ENCODE peak calls at places on chromosomes 5 and 9, in four cellular contexts. K is hepatocyte, H is AG04450, P is lung. T is an unnamed sample.

GRCh38 chr5:132063090-132063911 is 2.8 kb downstream of the IL3 start:
- DNase-seq in P (peak), K (peak), H (peak), T (no peak)

GRCh38 chr9:71763752-71764332 is 4.5 kb downstream of the CEMIP2 start:
- DNase-seq in K (no peak), P (no peak), H (no peak), T (no peak)

GRCh38 chr9:98383758-98384157 is 128.3 kb upstream of the TBC1D2 start:
- DNase-seq in P (no peak), K (no peak), H (no peak), T (no peak)

GRCh38 chr5:139410886-139411835 is 7.3 kb upstream of the SPATA24 start:
- DNase-seq in K (no peak), P (no peak), H (no peak), T (no peak)

GRCh38 chr5:132050661-132051371 is 9.6 kb upstream of the IL3 start:
- DNase-seq in H (no peak), P (no peak), K (no peak), T (no peak)

GRCh38 chr9:116096046-116096445 is 57.5 kb upstream of the PAPPA start:
- DNase-seq in P (no peak), K (no peak), H (no peak), T (no peak)

GRCh38 chr5:38094889-38095288 is 163.5 kb upstream of the EGFLAM start:
- DNase-seq in K (no peak), H (no peak), P (no peak), T (no peak)

GRCh38 chr9:132588501-132589147 is 6.2 kb downstream of the BARHL1 start:
- DNase-seq in H (no peak), K (no peak), P (no peak), T (no peak)

GRCh38 chr9:91001146-91001611 is 199.6 kb downstream of the SYK start:
- DNase-seq in K (no peak), H (no peak), P (no peak), T (no peak)

GRCh38 chr5:33612386-33612785 is 171.6 kb downstream of the TARS1 start:
- DNase-seq in P (no peak), H (peak), K (no peak), T (no peak)

GRCh38 chr5:37709020-37709419 is 130.8 kb downstream of the GDNF start:
- DNase-seq in P (no peak), K (no peak), H (no peak), T (no peak)

GRCh38 chr5:14256756-14257393 is 113.7 kb downstream of the TRIO start:
- DNase-seq in H (no peak), K (no peak), P (no peak), T (no peak)

GRCh38 chr5:157108961-157109360 is at the start of gene HAVCR2:
- DNase-seq in K (no peak), P (no peak), H (no peak), T (no peak)

GRCh38 chr5:149936044-149936699 is 8.4 kb downstream of the PDE6A start:
- DNase-seq in K (no peak), H (no peak), P (no peak), T (no peak)

GRCh38 chr5:149938791-149939358 is 5.7 kb downstream of the PDE6A start:
- DNase-seq in H (no peak), K (peak), P (no peak), T (no peak)

GRCh38 chr5:149936700-149937091 is 7.9 kb downstream of the PDE6A start:
- DNase-seq in K (no peak), P (no peak), H (peak), T (no peak)

GRCh38 chr5:149938272-149938671 is 6.3 kb downstream of the PDE6A start:
- DNase-seq in H (no peak), P (peak), K (no peak), T (no peak)

GRCh38 chr5:149937610-149938009 is 7.0 kb downstream of the PDE6A start:
- DNase-seq in H (no peak), P (no peak), K (no peak), T (no peak)
- H3K4me3 ChIP-seq in H (no peak), P (no peak), K (no peak), T (no peak)

GRCh38 chr9:21316860-21317259 is 11.7 kb upstream of the IFNA5 start:
- DNase-seq in H (no peak), P (no peak), K (peak), T (no peak)
- H3K4me3 ChIP-seq in H (no peak), P (no peak), K (no peak), T (no peak)

DNA sequence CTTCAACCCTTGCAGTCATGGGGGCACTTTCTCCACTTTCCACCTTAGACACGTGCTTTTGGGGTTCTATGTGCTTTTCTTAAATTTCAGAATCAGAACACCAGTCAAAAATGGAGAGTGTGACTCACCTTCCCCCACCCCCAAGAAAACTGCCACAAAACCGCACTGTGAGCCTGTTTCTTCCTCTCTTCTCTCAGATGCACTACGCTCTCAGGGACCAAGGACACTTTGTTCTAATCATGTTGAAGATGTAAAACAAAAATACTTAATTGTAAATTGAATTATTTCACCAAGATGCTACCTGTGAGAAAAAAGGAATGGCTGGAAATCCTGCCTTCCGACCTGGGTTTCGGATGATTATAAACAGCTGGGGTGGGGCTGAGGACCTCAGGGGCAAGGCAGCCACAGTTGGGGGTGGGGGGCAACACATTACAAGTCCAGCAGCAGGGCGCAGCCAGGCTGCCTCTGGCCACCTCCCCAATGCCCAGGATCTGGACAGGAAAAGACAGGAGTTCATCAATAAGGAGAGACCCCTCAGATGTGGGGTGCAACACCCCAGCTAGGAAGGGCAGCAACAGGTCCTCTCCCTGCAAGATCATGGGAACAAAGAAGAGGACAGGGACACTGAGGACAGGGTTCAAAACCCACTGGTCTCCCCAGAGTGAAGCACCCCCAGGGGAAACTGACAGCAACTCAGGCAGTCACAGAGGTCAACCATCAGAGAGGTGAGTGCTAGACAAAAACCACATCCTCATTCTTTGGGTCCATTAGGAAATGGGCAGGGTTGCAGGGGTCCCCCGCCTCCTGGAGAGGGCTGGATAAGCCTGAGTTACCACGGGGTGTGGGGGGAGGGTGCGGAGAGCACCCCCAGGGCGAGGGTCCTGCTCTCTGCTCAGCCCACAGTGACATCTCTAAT is 33.7 kb downstream of the SEMA4D start:
- DNase-seq in K (no peak), P (peak), H (no peak), T (no peak)
- H3K4me3 ChIP-seq in K (no peak), P (no peak), H (no peak), T (no peak)

GRCh38 chr5:134245101-134245604 is 19.3 kb upstream of the PPP2CA start:
- DNase-seq in K (peak), H (peak), P (no peak), T (peak)
- H3K4me3 ChIP-seq in K (no peak), H (peak), P (no peak), T (no peak)

DNA sequence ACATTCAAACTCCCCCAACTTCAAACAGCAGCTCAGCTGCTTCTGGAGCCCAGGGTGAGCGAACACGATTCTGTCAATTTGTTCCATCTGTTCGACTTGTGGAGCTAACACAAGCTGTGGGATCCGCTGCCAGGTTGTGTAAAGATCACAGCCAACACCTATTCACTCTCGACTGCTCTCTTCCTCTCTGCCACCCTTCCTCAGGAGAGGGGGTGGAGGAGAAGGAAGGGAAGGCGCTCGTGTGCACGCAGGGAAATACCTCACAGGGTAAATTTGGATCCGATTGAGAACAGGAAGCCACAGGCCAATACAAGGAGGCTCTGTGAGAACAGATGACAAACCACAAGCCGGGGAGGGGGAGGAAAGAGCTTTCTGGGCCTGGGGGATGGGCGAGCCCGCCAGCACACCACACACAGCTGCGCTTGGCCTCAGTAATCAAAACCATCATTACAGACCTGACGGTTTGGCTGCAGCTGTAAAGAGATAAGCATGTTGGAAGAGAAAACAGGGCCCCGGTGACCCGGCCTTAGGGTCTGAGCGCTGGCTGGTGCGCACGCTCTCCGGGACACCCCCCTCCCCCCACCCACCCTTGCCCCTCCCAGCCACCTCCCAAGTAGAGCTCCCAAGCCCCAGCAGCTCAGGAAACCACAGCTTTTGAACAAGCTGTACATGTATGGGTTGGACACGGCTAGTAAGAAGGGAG is 54.2 kb downstream of the PTCH1 start:
- DNase-seq in H (peak), K (peak), P (peak), T (peak)
- H3K4me3 ChIP-seq in H (peak), K (no peak), P (no peak), T (peak)

DNA sequence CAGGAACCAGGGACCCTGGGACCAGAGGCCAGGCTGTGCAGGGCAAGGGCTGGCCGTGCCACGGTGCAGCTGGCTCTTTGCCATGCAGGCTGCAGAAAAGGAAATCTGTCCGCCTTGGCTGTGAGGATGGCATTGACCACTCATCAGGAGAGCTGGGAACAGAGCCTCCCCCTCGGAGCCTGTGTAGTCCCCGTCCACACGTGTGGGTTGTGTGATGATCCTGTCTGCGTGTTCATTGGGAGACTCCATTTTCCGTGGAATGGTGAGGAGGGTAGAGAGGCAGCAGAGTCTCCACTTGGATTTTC is 47.7 kb downstream of the EHMT1 start:
- DNase-seq in H (no peak), P (no peak), K (no peak), T (no peak)
- H3K4me3 ChIP-seq in H (no peak), P (no peak), K (no peak), T (no peak)

DNA sequence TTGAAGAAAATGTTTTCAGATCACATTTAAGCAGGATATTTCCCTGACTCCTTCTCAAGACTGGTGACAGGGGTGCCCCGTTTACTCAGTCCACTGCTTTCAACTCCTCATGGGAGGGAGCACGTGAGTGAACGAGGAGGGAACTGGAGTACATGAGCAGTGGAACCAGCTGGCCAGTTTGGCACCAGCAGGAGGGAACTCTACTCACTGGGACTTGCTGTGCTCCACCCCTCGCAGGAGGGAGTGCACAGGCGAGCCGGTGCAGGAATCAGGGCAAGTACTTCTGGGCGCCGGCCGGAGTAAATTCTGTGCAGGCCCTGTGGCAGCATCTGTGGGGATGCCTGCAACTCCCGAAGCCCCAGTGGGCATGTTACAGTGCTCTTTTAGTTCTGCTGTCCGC is 1941.1 kb upstream of the C9orf72 start:
- DNase-seq in K (no peak), H (no peak), P (no peak), T (no peak)
- H3K4me3 ChIP-seq in K (no peak), H (no peak), P (no peak), T (no peak)